ENCODE peak calls at places on chromosomes 5 and 9, in ten cellular contexts. Z, W, A, H, N, S, U, R, E and I are unnamed samples.

GRCh38 chr9:97710356-97711222 is 13.4 kb upstream of the XPA start:
- DNase-seq in Z (peak), W (peak), A (peak), H (peak), N (peak), S (peak), U (peak), R (no peak), E (no peak), I (peak)

GRCh38 chr9:35051069-35051967 is 21.1 kb downstream of the VCP start:
- DNase-seq in Z (peak), W (no peak), A (peak), H (peak), N (peak), S (peak), U (peak), R (no peak), E (no peak), I (peak)

GRCh38 chr9:121393318-121393717 is 23.3 kb upstream of the STOM start:
- DNase-seq in Z (no peak), W (no peak), A (no peak), H (peak), N (no peak), S (no peak), U (no peak), R (no peak), E (no peak), I (no peak)

GRCh38 chr9:137339045-137339444 is 37.0 kb upstream of the NRARP start:
- DNase-seq in Z (peak), W (no peak), A (peak), H (no peak), N (no peak), S (no peak), U (peak), R (no peak), E (no peak), I (peak)

GRCh38 chr5:89444073-89444472 is 561.1 kb upstream of the MEF2C start:
- DNase-seq in Z (no peak), W (no peak), A (no peak), H (no peak), N (no peak), S (no peak), U (no peak), R (no peak), E (no peak), I (no peak)

GRCh38 chr9:123511326-123511974 is 155.5 kb downstream of the CRB2 start:
- DNase-seq in Z (no peak), W (no peak), A (no peak), H (no peak), N (no peak), S (no peak), U (no peak), R (no peak), E (no peak), I (no peak)

GRCh38 chr5:155678371-155678770 is 648.6 kb upstream of the SGCD start:
- DNase-seq in Z (no peak), W (no peak), A (no peak), H (no peak), N (no peak), S (no peak), U (no peak), R (no peak), E (no peak), I (no peak)

GRCh38 chr5:114857951-114858401 is 311.7 kb downstream of the TRIM36 start:
- DNase-seq in Z (no peak), W (no peak), A (no peak), H (no peak), N (no peak), S (no peak), U (no peak), R (peak), E (no peak), I (no peak)

GRCh38 chr5:126852916-126853315 is 76.0 kb downstream of the LMNB1 start:
- DNase-seq in Z (no peak), W (no peak), A (no peak), H (no peak), N (no peak), S (no peak), U (no peak), R (no peak), E (no peak), I (no peak)

GRCh38 chr5:172722309-172722815 is 48.6 kb downstream of the DUSP1 start:
- DNase-seq in Z (no peak), W (no peak), A (no peak), H (no peak), N (no peak), S (no peak), U (no peak), R (peak), E (no peak), I (no peak)

GRCh38 chr5:133610489-133611356 is 1.6 kb downstream of the FSTL4 start:
- DNase-seq in Z (no peak), W (no peak), A (peak), H (peak), N (peak), S (peak), U (peak), R (peak), E (peak), I (peak)

GRCh38 chr9:104276709-104277245 is 182.7 kb downstream of the SMC2 start:
- DNase-seq in Z (peak), W (no peak), A (peak), H (peak), N (no peak), S (no peak), U (peak), R (no peak), E (no peak), I (peak)

GRCh38 chr9:133495327-133496293 is 16.7 kb upstream of the SLC2A6 start:
- DNase-seq in Z (no peak), W (no peak), A (no peak), H (no peak), N (no peak), S (no peak), U (no peak), R (peak), E (no peak), I (no peak)

GRCh38 chr5:173893192-173893561 is 5.0 kb downstream of the CPEB4 start:
- DNase-seq in Z (no peak), W (no peak), A (no peak), H (no peak), N (no peak), S (no peak), U (no peak), R (no peak), E (no peak), I (no peak)

GRCh38 chr5:14153932-14154646 is 10.9 kb downstream of the TRIO start:
- DNase-seq in Z (peak), W (no peak), A (peak), H (peak), N (no peak), S (no peak), U (peak), R (peak), E (peak), I (peak)

GRCh38 chr9:118595719-118596305 is 773.4 kb downstream of the BRINP1 start:
- DNase-seq in Z (peak), W (peak), A (peak), H (peak), N (no peak), S (no peak), U (peak), R (no peak), E (no peak), I (peak)

GRCh38 chr5:138503487-138504270 is 38.4 kb downstream of the EGR1 start:
- DNase-seq in Z (peak), W (peak), A (peak), H (peak), N (peak), S (peak), U (peak), R (no peak), E (no peak), I (peak)

GRCh38 chr9:89377411-89377810 is 59.1 kb downstream of the SECISBP2 start:
- DNase-seq in Z (no peak), W (no peak), A (no peak), H (no peak), N (no peak), S (no peak), U (no peak), R (no peak), E (no peak), I (no peak)

GRCh38 chr5:121152411-121152810 is 688.3 kb downstream of the PRR16 start:
- DNase-seq in Z (no peak), W (no peak), A (no peak), H (no peak), N (no peak), S (no peak), U (no peak), R (no peak), E (no peak), I (no peak)

GRCh38 chr5:178778919-178779318 is 48.5 kb upstream of the ZNF354A start:
- DNase-seq in Z (no peak), W (no peak), A (no peak), H (no peak), N (no peak), S (no peak), U (no peak), R (peak), E (no peak), I (no peak)

GRCh38 chr9:23590601-23591000 is 235.4 kb downstream of the ELAVL2 start:
- DNase-seq in Z (no peak), W (no peak), A (no peak), H (peak), N (no peak), S (no peak), U (no peak), R (no peak), E (no peak), I (no peak)

GRCh38 chr9:27117489-27118135 is 8.6 kb downstream of the TEK start:
- DNase-seq in Z (peak), W (peak), A (peak), H (peak), N (no peak), S (no peak), U (peak), R (peak), E (peak), I (peak)